ENCODE peak calls at places on chromosomes 4 and X, in six cellular contexts. I is memory B cell; T is stimulated activated CD4-positive, alpha-beta T cell treated with anti-CD3 and anti-CD28 coated beads, Interleukin-15, amount 100 ng/mL, for 1 hour; N is effector memory CD4-positive, alpha-beta T cell; H is AG10803; E is activated CD4-positive, alpha-beta T cell treated with anti-CD3 and anti-CD28 coated beads for 24 hours. C is an unnamed sample.
A peak's percentile ranks its signal among the peaks of the same experiment; 100 is the strongest.

GRCh38 chr4:3752022-3752421 is 14.2 kb upstream of the ADRA2C start:
- DNase-seq in I (no peak), E (no peak), T (no peak), N (no peak), H (no peak), C (no peak)

GRCh38 chr4:33060873-33061542 is 2340.8 kb downstream of the PCDH7 start:
- DNase-seq in N (no peak), T (no peak), E (no peak), H (peak; percentile 52), I (no peak), C (no peak)

GRCh38 chr4:166499820-166500219 is 626.8 kb downstream of the TLL1 start:
- DNase-seq in H (no peak), E (no peak), T (no peak), I (no peak), N (no peak), C (no peak)

GRCh38 chrX:24259544-24260240 is 54.2 kb downstream of the SUPT20HL2 start:
- DNase-seq in N (no peak), H (peak; percentile 74), I (no peak), T (no peak), E (no peak), C (no peak)

GRCh38 chr4:117491531-117491930 is 406.2 kb upstream of the TRAM1L1 start:
- DNase-seq in H (no peak), I (no peak), E (no peak), N (no peak), T (no peak), C (no peak)

GRCh38 chr4:7275490-7276154 is 83.3 kb downstream of the SORCS2 start:
- DNase-seq in N (no peak), H (no peak), E (no peak), I (no peak), T (no peak), C (no peak)

GRCh38 chr4:140648716-140649115 is 80.0 kb upstream of the UCP1 start:
- DNase-seq in T (no peak), N (no peak), I (no peak), H (no peak), E (no peak), C (no peak)

GRCh38 chrX:106906361-106906760 is 3.2 kb upstream of the RIPPLY1 start:
- DNase-seq in T (no peak), E (no peak), N (no peak), I (no peak), H (no peak), C (no peak)

GRCh38 chr4:55938501-55938900 is 10.2 kb upstream of the CEP135 start:
- DNase-seq in T (no peak), I (no peak), N (no peak), H (no peak), E (no peak), C (no peak)